ENCODE peak calls at places on chromosome 4, in seven cellular contexts. U is right lobe of liver, E is HepG2, Y is esophagus squamous epithelium, H is body of pancreas, T is prostate gland, W is adrenal gland. S is an unnamed sample. For H3K36me3, the result is how much of the 10 kb centered on the place peaks cover.

GRCh38 chr4:182770969-182771330 is 146.2 kb downstream of the DCTD start:
- DNase-seq in U (no peak), E (peak), Y (no peak), H (no peak), T (no peak), W (no peak), S (no peak)

GRCh38 chr4:111512081-111512774 is 633.0 kb upstream of the FAM241A start:
- DNase-seq in U (no peak), E (no peak), Y (no peak), H (no peak), T (no peak), W (no peak), S (no peak)

GRCh38 chr4:9964884-9965283 is 56.4 kb downstream of the SLC2A9 start:
- DNase-seq in U (no peak), E (no peak), Y (no peak), H (no peak), T (no peak), W (no peak), S (no peak)

GRCh38 chr4:53551963-53552362 is 39.3 kb downstream of the LNX1 start:
- DNase-seq in U (no peak), E (no peak), Y (no peak), H (no peak), T (no peak), W (no peak), S (no peak)

GRCh38 chr4:41125558-41126311 is 88.6 kb downstream of the APBB2 start:
- DNase-seq in U (no peak), E (no peak), Y (no peak), H (no peak), T (no peak), W (no peak), S (no peak)

GRCh38 chr4:159075531-159075932 is 27.3 kb upstream of the RAPGEF2 start:
- DNase-seq in U (no peak), E (no peak), Y (no peak), H (no peak), T (no peak), W (no peak), S (no peak)

GRCh38 chr4:127780598-127780997 is 1.5 kb upstream of the HSPA4L start:
- DNase-seq in U (peak), E (no peak), Y (no peak), H (no peak), T (no peak), W (no peak), S (no peak)

GRCh38 chr4:120071192-120071795 is 4.6 kb upstream of the MAD2L1 start:
- DNase-seq in U (no peak), E (peak), Y (no peak), H (peak), T (no peak), W (peak), S (no peak)

GRCh38 chr4:171473155-171473554 is 340.0 kb upstream of the GALNTL6 start:
- DNase-seq in U (no peak), E (no peak), Y (no peak), H (no peak), T (no peak), W (no peak), S (no peak)

GRCh38 chr4:108465886-108466491 is 154.4 kb upstream of the RPL34 start:
- DNase-seq in U (no peak), E (no peak), Y (no peak), H (no peak), T (no peak), W (no peak), S (no peak)

GRCh38 chr4:121764303-121764701 is 662 bp downstream of the SMIM43 start:
- DNase-seq in U (no peak), E (no peak), Y (no peak), H (no peak), T (no peak), W (no peak), S (no peak)

GRCh38 chr4:16110199-16110598 is 26.4 kb upstream of the PROM1 start:
- DNase-seq in U (no peak), E (no peak), Y (no peak), H (no peak), T (no peak), W (no peak), S (no peak)

GRCh38 chr4:655735-656151 is 18.3 kb downstream of the ATP5ME start:
- DNase-seq in U (no peak), E (no peak), Y (no peak), H (no peak), T (no peak), W (no peak), S (no peak)

GRCh38 chr4:150782921-150783320 is 201.0 kb downstream of the MAB21L2 start:
- DNase-seq in U (no peak), E (no peak), Y (no peak), H (no peak), T (peak), W (no peak), S (no peak)

GRCh38 chr4:156677136-156677535 is 294.5 kb downstream of the PDGFC start:
- DNase-seq in U (no peak), E (peak), Y (no peak), H (peak), T (no peak), W (no peak), S (no peak)

GRCh38 chr4:173556398-173557131 is 26.5 kb upstream of the HAND2 start:
- DNase-seq in U (no peak), E (no peak), Y (no peak), H (no peak), T (no peak), W (no peak), S (no peak)

GRCh38 chr4:175772170-175772685 is 39.8 kb downstream of the GPM6A start:
- DNase-seq in U (no peak), E (no peak), Y (no peak), H (no peak), T (no peak), W (no peak), S (no peak)

DNA sequence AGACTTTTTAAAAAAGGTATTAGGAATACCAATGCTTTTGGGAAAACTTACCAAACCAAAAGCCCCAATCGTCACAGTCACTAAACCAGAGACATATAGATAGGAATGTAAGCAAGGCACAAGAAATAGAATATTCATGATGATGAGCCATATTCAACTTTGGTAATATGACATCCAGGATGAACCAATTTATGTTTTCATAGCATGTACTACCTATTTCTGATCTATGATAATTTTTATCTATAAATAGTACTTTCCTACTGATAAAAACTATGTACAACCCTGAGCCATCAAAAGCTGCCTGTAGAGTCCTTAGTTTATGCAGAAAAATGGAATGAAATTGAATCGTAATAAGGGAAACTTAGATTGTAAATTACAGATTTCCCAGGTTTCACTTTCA is 18.9 kb downstream of the CAMK2D start:
- DNase-seq in U (no peak), E (no peak), Y (no peak), H (no peak), T (no peak), W (no peak), S (no peak)
- H3K36me3 ChIP-seq in U (under half), E (under half), Y (under half), H (under half), T (under half), W (under half), S (under half)

GRCh38 chr4:181566490-181566889 is 676.7 kb upstream of the TENM3 start:
- DNase-seq in U (no peak), E (no peak), Y (no peak), H (no peak), T (no peak), W (no peak), S (no peak)

GRCh38 chr4:181564616-181565015 is 678.6 kb upstream of the TENM3 start:
- DNase-seq in U (no peak), E (no peak), Y (no peak), H (no peak), T (no peak), W (no peak), S (no peak)

GRCh38 chr4:181569553-181569952 is 673.6 kb upstream of the TENM3 start:
- DNase-seq in U (no peak), E (peak), Y (no peak), H (no peak), T (no peak), W (no peak), S (no peak)
- TF ChIP-seq CTCF in U (peak), E (peak), Y (peak), H (peak), T (no peak), W (peak), S (peak)

GRCh38 chr4:185597532-185598188 is 62.4 kb upstream of the PDLIM3 start:
- DNase-seq in U (peak), E (peak), Y (no peak), H (peak), T (peak), W (peak), S (peak)
- TF ChIP-seq POLR2A in U (no peak), E (no peak), Y (no peak), H (no peak), T (no peak), W (no peak), S (no peak)

GRCh38 chr4:2646386-2647149 is 109.6 kb downstream of the TNIP2 start:
- DNase-seq in U (peak), E (no peak), Y (no peak), H (peak), T (no peak), W (no peak), S (no peak)
- H3K36me3 ChIP-seq in U (under half), E (half or more), Y (under half), H (under half), T (under half), W (under half), S (under half)

DNA sequence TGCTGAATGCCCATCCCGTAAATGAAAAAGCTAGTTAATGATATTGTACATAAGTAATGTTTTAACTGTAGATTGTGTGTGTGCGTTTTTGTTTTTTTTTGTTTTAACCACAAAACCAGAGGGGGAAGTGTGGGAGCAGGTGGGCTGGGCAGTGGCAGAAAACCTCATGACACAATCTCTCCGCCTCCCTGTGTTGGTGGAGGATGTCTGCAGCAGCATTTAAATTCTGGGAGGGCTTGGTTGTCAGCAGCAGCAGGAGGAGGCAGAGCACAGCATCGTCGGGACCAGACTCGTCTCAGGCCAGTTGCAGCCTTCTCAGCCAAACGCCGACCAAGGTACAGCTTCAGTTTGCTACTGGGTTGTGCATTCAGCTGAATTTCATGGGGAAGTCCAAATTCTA is at the start of gene SPP1:
- DNase-seq in U (no peak), E (peak), Y (no peak), H (peak), T (no peak), W (no peak), S (no peak)
- TF ChIP-seq CTCF in U (no peak), E (peak), Y (no peak), H (no peak), T (no peak), W (no peak), S (no peak)

DNA sequence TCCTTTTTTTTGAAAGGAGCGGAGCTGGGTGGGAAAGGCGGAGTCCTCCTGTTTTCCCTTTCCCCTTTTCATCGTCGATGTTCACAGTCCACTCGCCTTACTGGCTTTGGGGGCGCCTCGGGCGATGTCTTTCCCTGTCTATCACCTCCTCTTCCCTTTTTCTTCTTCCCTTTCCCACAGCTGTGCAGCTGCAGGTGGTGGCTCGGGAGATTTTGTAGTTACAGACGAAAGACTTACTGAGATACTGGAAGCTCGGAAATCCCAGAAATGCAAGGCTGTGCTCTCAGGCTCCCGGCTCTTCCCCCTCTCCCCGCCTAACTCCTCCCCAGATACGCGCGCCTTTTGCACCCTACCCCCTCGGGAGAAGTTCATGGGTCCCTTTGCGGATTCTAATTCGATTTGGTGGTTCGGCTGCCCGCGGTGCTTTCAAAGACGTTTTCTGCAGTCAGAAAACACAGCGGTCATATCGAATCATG is 1.3 kb downstream of the SEPTIN11 start:
- DNase-seq in U (no peak), E (no peak), Y (no peak), H (peak), T (peak), W (peak), S (no peak)
- TF ChIP-seq POLR2A in U (no peak), E (no peak), Y (no peak), H (no peak), T (no peak), W (no peak), S (peak)

DNA sequence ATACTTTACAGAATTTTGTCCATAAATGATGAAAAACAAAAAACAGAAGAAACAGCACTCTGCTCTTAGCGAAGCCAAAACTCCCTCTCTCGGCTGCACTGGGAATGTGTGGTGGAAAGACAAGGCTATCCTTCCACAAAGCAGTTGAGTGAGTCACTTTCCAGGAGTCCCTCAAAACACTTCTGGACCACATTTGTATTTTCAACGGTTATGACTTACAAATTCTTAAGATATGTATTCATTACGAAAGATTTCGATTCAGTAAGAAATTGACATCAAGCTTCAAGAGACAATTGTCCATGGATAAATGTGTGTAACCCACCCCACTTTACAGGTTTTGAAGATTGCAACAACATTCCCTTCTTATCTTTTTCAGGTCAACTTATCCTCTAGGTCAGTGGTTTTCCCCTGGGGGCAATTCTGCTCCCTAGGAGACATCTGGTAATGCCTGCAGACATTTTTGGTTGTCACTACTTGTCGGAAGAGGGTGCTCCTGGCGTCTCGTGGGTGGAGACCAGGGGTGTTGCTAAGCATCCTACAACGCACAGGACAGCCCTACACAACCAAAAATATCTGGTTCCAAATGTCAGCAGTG is 66.7 kb upstream of the MTNR1A start:
- DNase-seq in U (no peak), E (no peak), Y (no peak), H (no peak), T (no peak), W (no peak), S (no peak)
- H3K36me3 ChIP-seq in U (under half), E (half or more), Y (under half), H (under half), T (under half), W (under half), S (under half)